ENCODE peak calls at places on chromosome 12, in nine cellular contexts. One of them, this sample, is unnamed. For H3K4me1, the result is how much of the 10 kb centered on the place peaks cover.

GRCh38 chr12:107079172-107080011 is 14.0 kb downstream of the CRY1 start:
- DNase-seq in keratinocyte: no peak
- DNase-seq in fibroblast of lung: peak
- DNase-seq in lower lobe of right lung: no peak
- DNase-seq in cardiac muscle cell: peak
- DNase-seq in mucosa of descending colon: peak
- DNase-seq in heart left ventricle: no peak
- DNase-seq in gastrocnemius medialis: no peak
- DNase-seq in uterus: no peak
- DNase-seq in this sample: no peak

GRCh38 chr12:57898308-57898970 is 42.9 kb upstream of the ATP23 start:
- DNase-seq in uterus: no peak
- DNase-seq in cardiac muscle cell: no peak
- DNase-seq in keratinocyte: no peak
- DNase-seq in fibroblast of lung: no peak
- DNase-seq in gastrocnemius medialis: no peak
- DNase-seq in lower lobe of right lung: no peak
- DNase-seq in mucosa of descending colon: no peak
- DNase-seq in heart left ventricle: no peak
- DNase-seq in this sample: no peak

GRCh38 chr12:108798551-108799221 is 58.7 kb downstream of the SSH1 start:
- DNase-seq in fibroblast of lung: peak
- DNase-seq in cardiac muscle cell: no peak
- DNase-seq in gastrocnemius medialis: no peak
- DNase-seq in heart left ventricle: no peak
- DNase-seq in keratinocyte: no peak
- DNase-seq in uterus: peak
- DNase-seq in lower lobe of right lung: no peak
- DNase-seq in mucosa of descending colon: no peak
- DNase-seq in this sample: no peak

GRCh38 chr12:69066420-69067373 is 133.7 kb upstream of the CPM start:
- DNase-seq in cardiac muscle cell: peak
- DNase-seq in fibroblast of lung: no peak
- DNase-seq in heart left ventricle: peak
- DNase-seq in mucosa of descending colon: no peak
- DNase-seq in uterus: no peak
- DNase-seq in gastrocnemius medialis: no peak
- DNase-seq in lower lobe of right lung: no peak
- DNase-seq in keratinocyte: no peak
- DNase-seq in this sample: no peak

GRCh38 chr12:124915249-124916236 is 1.1 kb upstream of the UBC start:
- DNase-seq in cardiac muscle cell: peak
- DNase-seq in gastrocnemius medialis: peak
- DNase-seq in fibroblast of lung: peak
- DNase-seq in uterus: no peak
- DNase-seq in keratinocyte: no peak
- DNase-seq in lower lobe of right lung: peak
- DNase-seq in heart left ventricle: peak
- DNase-seq in mucosa of descending colon: peak
- DNase-seq in this sample: no peak

GRCh38 chr12:109736552-109737108 is 23.0 kb downstream of the FAM222A start:
- DNase-seq in uterus: no peak
- DNase-seq in heart left ventricle: peak
- DNase-seq in lower lobe of right lung: peak
- DNase-seq in fibroblast of lung: peak
- DNase-seq in cardiac muscle cell: peak
- DNase-seq in mucosa of descending colon: no peak
- DNase-seq in keratinocyte: no peak
- DNase-seq in gastrocnemius medialis: no peak
- DNase-seq in this sample: peak

GRCh38 chr12:121214171-121214777 is 4.3 kb downstream of the P2RX4 start:
- DNase-seq in mucosa of descending colon: no peak
- DNase-seq in lower lobe of right lung: no peak
- DNase-seq in keratinocyte: no peak
- DNase-seq in heart left ventricle: no peak
- DNase-seq in cardiac muscle cell: no peak
- DNase-seq in uterus: no peak
- DNase-seq in gastrocnemius medialis: no peak
- DNase-seq in fibroblast of lung: peak
- DNase-seq in this sample: no peak

GRCh38 chr12:49929581-49929980 is 21.0 kb upstream of the AQP2 start:
- DNase-seq in heart left ventricle: no peak
- DNase-seq in uterus: no peak
- DNase-seq in keratinocyte: no peak
- DNase-seq in fibroblast of lung: no peak
- DNase-seq in mucosa of descending colon: no peak
- DNase-seq in cardiac muscle cell: no peak
- DNase-seq in gastrocnemius medialis: no peak
- DNase-seq in lower lobe of right lung: no peak
- DNase-seq in this sample: no peak

GRCh38 chr12:47110011-47110541 is 30.3 kb upstream of the AMIGO2 start:
- DNase-seq in keratinocyte: no peak
- DNase-seq in cardiac muscle cell: no peak
- DNase-seq in lower lobe of right lung: no peak
- DNase-seq in fibroblast of lung: no peak
- DNase-seq in mucosa of descending colon: no peak
- DNase-seq in heart left ventricle: no peak
- DNase-seq in gastrocnemius medialis: no peak
- DNase-seq in uterus: no peak
- DNase-seq in this sample: no peak

GRCh38 chr12:98419795-98420402 is 95.5 kb upstream of the TMPO start:
- DNase-seq in uterus: no peak
- DNase-seq in gastrocnemius medialis: no peak
- DNase-seq in fibroblast of lung: no peak
- DNase-seq in heart left ventricle: no peak
- DNase-seq in lower lobe of right lung: no peak
- DNase-seq in cardiac muscle cell: no peak
- DNase-seq in keratinocyte: no peak
- DNase-seq in mucosa of descending colon: no peak
- DNase-seq in this sample: no peak

GRCh38 chr12:6620137-6620884 is 13.1 kb upstream of the CHD4 start:
- DNase-seq in heart left ventricle: no peak
- DNase-seq in lower lobe of right lung: peak
- DNase-seq in fibroblast of lung: no peak
- DNase-seq in cardiac muscle cell: peak
- DNase-seq in mucosa of descending colon: no peak
- DNase-seq in keratinocyte: no peak
- DNase-seq in uterus: peak
- DNase-seq in gastrocnemius medialis: no peak
- DNase-seq in this sample: no peak

GRCh38 chr12:113854385-113855136 is 111.6 kb downstream of the RBM19 start:
- DNase-seq in uterus: no peak
- DNase-seq in mucosa of descending colon: no peak
- DNase-seq in heart left ventricle: no peak
- DNase-seq in lower lobe of right lung: no peak
- DNase-seq in keratinocyte: no peak
- DNase-seq in gastrocnemius medialis: no peak
- DNase-seq in fibroblast of lung: no peak
- DNase-seq in cardiac muscle cell: no peak
- DNase-seq in this sample: no peak

GRCh38 chr12:90974286-90974685 is 19.3 kb upstream of the CCER1 start:
- DNase-seq in lower lobe of right lung: no peak
- DNase-seq in cardiac muscle cell: no peak
- DNase-seq in fibroblast of lung: no peak
- DNase-seq in mucosa of descending colon: no peak
- DNase-seq in heart left ventricle: no peak
- DNase-seq in gastrocnemius medialis: no peak
- DNase-seq in uterus: no peak
- DNase-seq in keratinocyte: no peak
- DNase-seq in this sample: no peak

GRCh38 chr12:75289678-75290200 is 40.4 kb downstream of the CAPS2 start:
- DNase-seq in fibroblast of lung: peak
- DNase-seq in mucosa of descending colon: peak
- DNase-seq in cardiac muscle cell: no peak
- DNase-seq in gastrocnemius medialis: no peak
- DNase-seq in uterus: no peak
- DNase-seq in keratinocyte: no peak
- DNase-seq in lower lobe of right lung: no peak
- DNase-seq in heart left ventricle: no peak
- DNase-seq in this sample: no peak
- TF ChIP-seq CTCF in fibroblast of lung: peak
- TF ChIP-seq CTCF in mucosa of descending colon: no peak
- TF ChIP-seq CTCF in cardiac muscle cell: peak
- TF ChIP-seq CTCF in gastrocnemius medialis: no peak
- TF ChIP-seq CTCF in uterus: peak
- TF ChIP-seq CTCF in keratinocyte: peak
- TF ChIP-seq CTCF in lower lobe of right lung: no peak
- TF ChIP-seq CTCF in heart left ventricle: no peak
- TF ChIP-seq CTCF in this sample: no peak

DNA sequence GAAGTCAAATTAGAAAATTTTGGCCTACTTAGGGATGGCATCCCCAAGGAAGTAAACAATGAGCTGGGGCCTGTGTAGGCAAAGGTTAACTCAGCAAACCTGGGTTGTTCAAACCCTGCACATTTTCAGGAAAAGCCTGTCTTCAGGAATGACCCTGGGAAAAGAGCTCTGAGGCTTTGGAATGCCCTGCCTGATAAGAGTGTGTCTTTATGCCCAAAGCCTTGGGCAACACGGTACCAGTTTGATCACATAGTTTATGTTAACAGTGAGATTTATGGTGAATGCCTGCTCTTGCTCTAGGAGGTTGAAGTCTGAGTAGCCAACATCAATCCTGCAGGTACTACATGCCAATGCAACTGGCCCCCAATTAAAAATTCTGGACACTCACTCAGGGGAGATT is 28.2 kb upstream of the STAB2 start:
- DNase-seq in lower lobe of right lung: no peak
- DNase-seq in mucosa of descending colon: no peak
- DNase-seq in fibroblast of lung: no peak
- DNase-seq in gastrocnemius medialis: no peak
- DNase-seq in heart left ventricle: no peak
- DNase-seq in cardiac muscle cell: no peak
- DNase-seq in keratinocyte: no peak
- DNase-seq in uterus: no peak
- DNase-seq in this sample: no peak
- H3K4me1 ChIP-seq in lower lobe of right lung: under half
- H3K4me1 ChIP-seq in mucosa of descending colon: under half
- H3K4me1 ChIP-seq in fibroblast of lung: under half
- H3K4me1 ChIP-seq in gastrocnemius medialis: under half
- H3K4me1 ChIP-seq in heart left ventricle: under half
- H3K4me1 ChIP-seq in cardiac muscle cell: under half
- H3K4me1 ChIP-seq in keratinocyte: under half
- H3K4me1 ChIP-seq in uterus: under half
- H3K4me1 ChIP-seq in this sample: under half

GRCh38 chr12:8867786-8868185 is 45.4 kb downstream of the A2ML1 start:
- DNase-seq in mucosa of descending colon: no peak
- DNase-seq in heart left ventricle: no peak
- DNase-seq in gastrocnemius medialis: no peak
- DNase-seq in uterus: no peak
- DNase-seq in fibroblast of lung: no peak
- DNase-seq in lower lobe of right lung: no peak
- DNase-seq in cardiac muscle cell: no peak
- DNase-seq in keratinocyte: no peak
- DNase-seq in this sample: no peak
- TF ChIP-seq CTCF in mucosa of descending colon: no peak
- TF ChIP-seq CTCF in heart left ventricle: no peak
- TF ChIP-seq CTCF in gastrocnemius medialis: no peak
- TF ChIP-seq CTCF in uterus: no peak
- TF ChIP-seq CTCF in fibroblast of lung: no peak
- TF ChIP-seq CTCF in lower lobe of right lung: no peak
- TF ChIP-seq CTCF in cardiac muscle cell: no peak
- TF ChIP-seq CTCF in keratinocyte: no peak
- TF ChIP-seq CTCF in this sample: no peak

GRCh38 chr12:126084480-126084879 is 1019.2 kb downstream of the AACS start:
- DNase-seq in lower lobe of right lung: no peak
- DNase-seq in mucosa of descending colon: no peak
- DNase-seq in heart left ventricle: no peak
- DNase-seq in uterus: no peak
- DNase-seq in fibroblast of lung: no peak
- DNase-seq in cardiac muscle cell: no peak
- DNase-seq in gastrocnemius medialis: no peak
- DNase-seq in keratinocyte: no peak
- DNase-seq in this sample: no peak

GRCh38 chr12:126083931-126084330 is 1018.7 kb downstream of the AACS start:
- DNase-seq in fibroblast of lung: no peak
- DNase-seq in cardiac muscle cell: no peak
- DNase-seq in uterus: no peak
- DNase-seq in keratinocyte: no peak
- DNase-seq in lower lobe of right lung: no peak
- DNase-seq in gastrocnemius medialis: no peak
- DNase-seq in heart left ventricle: no peak
- DNase-seq in mucosa of descending colon: no peak
- DNase-seq in this sample: no peak

GRCh38 chr12:126086242-126086641 is 1021.0 kb downstream of the AACS start:
- DNase-seq in keratinocyte: no peak
- DNase-seq in lower lobe of right lung: no peak
- DNase-seq in mucosa of descending colon: no peak
- DNase-seq in fibroblast of lung: no peak
- DNase-seq in gastrocnemius medialis: no peak
- DNase-seq in heart left ventricle: no peak
- DNase-seq in uterus: no peak
- DNase-seq in cardiac muscle cell: no peak
- DNase-seq in this sample: no peak

DNA sequence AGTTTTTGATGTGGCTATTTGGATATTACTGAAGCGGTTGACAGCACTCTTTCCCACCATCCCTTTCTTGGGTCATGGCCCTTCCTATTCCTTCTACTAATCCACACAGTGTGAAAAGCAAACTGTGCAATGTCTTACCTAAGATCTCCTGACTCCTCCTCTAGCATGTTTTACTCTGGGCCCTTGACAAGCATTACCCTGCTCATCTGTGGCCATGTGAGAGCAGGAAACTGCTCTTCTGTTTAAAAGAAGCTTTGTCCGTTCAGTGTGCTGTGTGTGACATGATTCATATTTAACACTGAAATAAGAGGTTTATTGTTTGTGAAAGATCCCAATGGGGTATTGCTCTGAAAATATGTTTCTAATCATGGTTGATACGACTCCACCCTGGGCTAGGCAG is 1022.5 kb downstream of the AACS start:
- DNase-seq in heart left ventricle: no peak
- DNase-seq in uterus: no peak
- DNase-seq in keratinocyte: no peak
- DNase-seq in mucosa of descending colon: no peak
- DNase-seq in cardiac muscle cell: no peak
- DNase-seq in fibroblast of lung: no peak
- DNase-seq in gastrocnemius medialis: no peak
- DNase-seq in lower lobe of right lung: no peak
- DNase-seq in this sample: no peak
- H3K4me1 ChIP-seq in heart left ventricle: under half
- H3K4me1 ChIP-seq in uterus: under half
- H3K4me1 ChIP-seq in keratinocyte: under half
- H3K4me1 ChIP-seq in mucosa of descending colon: under half
- H3K4me1 ChIP-seq in cardiac muscle cell: under half
- H3K4me1 ChIP-seq in fibroblast of lung: under half
- H3K4me1 ChIP-seq in gastrocnemius medialis: under half
- H3K4me1 ChIP-seq in lower lobe of right lung: under half
- H3K4me1 ChIP-seq in this sample: under half